ENCODE peak calls at places on chromosome 7, in ten cellular contexts. K is heart left ventricle, P is transverse colon, T is Peyer's patch, Y is neural progenitor cell, W is psoas muscle, Z is A549, V is HepG2, A is right lobe of liver, H is heart right ventricle. L is an unnamed sample. For H3K9me3 and H3K4me1, the result is how much of the 10 kb centered on the place peaks cover.

GRCh38 chr7:45980181-45980905 is 59.3 kb upstream of the IGFBP3 start:
- DNase-seq in Y (no peak), V (no peak), W (no peak), H (no peak), P (no peak), Z (no peak), A (no peak), K (no peak), T (no peak), L (no peak)

GRCh38 chr7:73966941-73967831 is 60.8 kb upstream of the ELN start:
- DNase-seq in H (no peak), Y (peak), V (no peak), T (no peak), A (peak), W (peak), Z (no peak), P (no peak), K (no peak), L (no peak)

GRCh38 chr7:7434379-7434778 is 101.3 kb downstream of the COL28A1 start:
- DNase-seq in P (no peak), V (no peak), W (no peak), Z (no peak), T (no peak), A (no peak), H (no peak), K (no peak), Y (no peak), L (no peak)

GRCh38 chr7:148095066-148095465 is 495.5 kb upstream of the C7orf33 start:
- DNase-seq in Z (no peak), V (no peak), Y (no peak), K (no peak), P (no peak), T (no peak), W (no peak), H (no peak), A (no peak), L (no peak)

GRCh38 chr7:94062372-94062771 is 58.2 kb upstream of the BET1 start:
- DNase-seq in V (no peak), W (no peak), K (no peak), Y (no peak), Z (no peak), T (no peak), P (no peak), H (no peak), A (no peak), L (no peak)

GRCh38 chr7:147509052-147509480 is 1081.5 kb upstream of the C7orf33 start:
- DNase-seq in A (no peak), Y (no peak), H (no peak), K (no peak), T (no peak), Z (peak), P (no peak), W (no peak), V (no peak), L (no peak)

GRCh38 chr7:14233026-14233897 is 243.8 kb upstream of the ETV1 start:
- DNase-seq in Y (no peak), H (no peak), T (no peak), V (no peak), A (no peak), W (no peak), P (no peak), Z (no peak), K (no peak), L (no peak)

GRCh38 chr7:13542451-13542850 is 447.0 kb downstream of the ETV1 start:
- DNase-seq in K (no peak), P (no peak), A (no peak), W (no peak), T (no peak), Y (no peak), V (no peak), Z (no peak), H (no peak), L (no peak)

GRCh38 chr7:83468251-83468739 is 180.6 kb downstream of the SEMA3E start:
- DNase-seq in H (peak), P (peak), V (peak), Y (peak), Z (peak), A (peak), K (peak), W (peak), T (peak), L (peak)

GRCh38 chr7:109206196-109206595 is 636.5 kb downstream of the DNAJB9 start:
- DNase-seq in A (no peak), V (no peak), T (no peak), P (no peak), Y (no peak), W (no peak), Z (no peak), H (no peak), K (no peak), L (no peak)

GRCh38 chr7:38169862-38170261 is 8.2 kb upstream of the STARD3NL start:
- DNase-seq in K (no peak), H (no peak), V (no peak), Y (no peak), A (no peak), T (peak), W (no peak), P (no peak), Z (peak), L (no peak)

GRCh38 chr7:137304624-137305235 is 38.8 kb downstream of the PTN start:
- DNase-seq in A (no peak), H (no peak), Y (peak), Z (no peak), K (no peak), V (no peak), T (no peak), W (no peak), P (no peak), L (no peak)

GRCh38 chr7:877312-878232 is 1.2 kb downstream of the GET4 start:
- DNase-seq in Z (no peak), H (peak), V (peak), T (peak), W (peak), K (no peak), P (peak), A (no peak), Y (peak), L (peak)

GRCh38 chr7:876972-877311 is 588 bp downstream of the GET4 start:
- DNase-seq in V (no peak), P (no peak), Z (peak), T (no peak), A (no peak), H (peak), W (peak), Y (no peak), K (no peak), L (no peak)

GRCh38 chr7:875051-875450 is 1.3 kb upstream of the GET4 start:
- DNase-seq in V (no peak), P (no peak), T (no peak), A (no peak), Y (peak), K (no peak), W (no peak), H (no peak), Z (no peak), L (no peak)

GRCh38 chr7:875476-876076 is 778 bp upstream of the GET4 start:
- DNase-seq in T (no peak), A (no peak), H (peak), Y (no peak), V (no peak), K (no peak), W (peak), P (peak), Z (no peak), L (peak)

GRCh38 chr7:876077-876971 is at the start of gene GET4:
- DNase-seq in V (peak), Y (peak), A (peak), P (peak), H (peak), Z (peak), T (peak), W (peak), K (peak), L (peak)
- TF ChIP-seq CTCF in V (no peak), Y (no peak), A (peak), P (peak), H (peak), Z (peak), T (peak), W (peak), K (peak), L (peak)

GRCh38 chr7:150359918-150360681 is 8.5 kb upstream of the REPIN1 start:
- DNase-seq in K (no peak), H (no peak), A (no peak), V (no peak), T (no peak), Z (no peak), P (no peak), Y (no peak), W (no peak), L (no peak)
- H3K9me3 ChIP-seq in K (under half), H (under half), A (under half), V (under half), T (under half), Z (under half), P (under half), Y (under half), W (under half), L (under half)

GRCh38 chr7:106871793-106872571 is 6.9 kb downstream of the PIK3CG start:
- DNase-seq in A (no peak), H (no peak), P (no peak), K (no peak), V (no peak), W (no peak), Y (no peak), T (no peak), Z (no peak), L (no peak)
- H3K4me1 ChIP-seq in A (under half), H (under half), P (under half), K (under half), V (under half), W (under half), Y (under half), T (under half), Z (under half), L (half or more)

GRCh38 chr7:141265668-141266067 is 191.8 kb downstream of the TMEM178B start:
- DNase-seq in Y (no peak), K (no peak), W (no peak), P (no peak), T (no peak), H (no peak), Z (no peak), V (no peak), A (no peak), L (no peak)

GRCh38 chr7:141263983-141264382 is 190.1 kb downstream of the TMEM178B start:
- DNase-seq in A (no peak), Y (no peak), H (no peak), V (no peak), P (no peak), Z (no peak), K (no peak), W (no peak), T (no peak), L (no peak)

GRCh38 chr7:141264511-141264910 is 190.6 kb downstream of the TMEM178B start:
- DNase-seq in Z (no peak), T (no peak), V (no peak), H (no peak), A (no peak), P (no peak), W (no peak), Y (no peak), K (no peak), L (no peak)

GRCh38 chr7:141263508-141263907 is 189.6 kb downstream of the TMEM178B start:
- DNase-seq in V (no peak), H (no peak), A (no peak), W (no peak), P (no peak), Z (no peak), Y (no peak), T (no peak), K (no peak), L (no peak)

GRCh38 chr7:141262101-141262819 is 188.4 kb downstream of the TMEM178B start:
- DNase-seq in T (no peak), Z (no peak), Y (peak), H (no peak), K (no peak), A (no peak), P (no peak), V (no peak), W (no peak), L (no peak)
- TF ChIP-seq CTCF in T (no peak), Z (no peak), Y (peak), H (no peak), K (peak), A (no peak), P (no peak), V (no peak), W (no peak), L (no peak)

DNA sequence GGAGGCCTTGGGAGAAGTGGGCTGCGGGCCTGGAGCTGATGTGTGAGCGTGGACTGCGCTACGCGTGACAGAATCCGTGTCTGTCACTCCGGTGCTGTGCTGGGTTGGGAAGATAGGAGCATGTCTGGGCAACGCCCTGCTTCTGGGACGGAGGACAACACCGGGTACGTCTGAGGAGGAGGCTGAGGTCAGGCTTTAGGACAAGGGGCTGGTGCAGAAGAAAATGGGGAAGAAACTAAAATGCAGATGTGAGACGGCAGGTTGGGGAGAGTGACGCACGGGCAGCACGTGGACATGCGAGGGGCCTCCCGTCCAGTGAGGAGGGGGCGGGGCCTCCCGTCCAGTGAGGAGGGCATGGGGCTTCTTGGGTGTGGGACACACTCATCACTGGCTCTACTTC is 207.4 kb downstream of the DNAJB6 start:
- DNase-seq in W (peak), T (no peak), Z (no peak), Y (no peak), V (no peak), P (no peak), A (no peak), K (no peak), H (no peak), L (peak)
- H3K9me3 ChIP-seq in W (under half), T (under half), Z (under half), Y (under half), V (under half), P (under half), A (under half), K (under half), H (under half), L (under half)

GRCh38 chr7:105017263-105018051 is 3.5 kb downstream of the KMT2E start:
- DNase-seq in Z (no peak), W (no peak), P (no peak), V (no peak), Y (no peak), H (no peak), T (no peak), A (no peak), K (no peak), L (no peak)
- H3K4me1 ChIP-seq in Z (half or more), W (half or more), P (under half), V (under half), Y (under half), H (half or more), T (half or more), A (under half), K (half or more), L (half or more)

DNA sequence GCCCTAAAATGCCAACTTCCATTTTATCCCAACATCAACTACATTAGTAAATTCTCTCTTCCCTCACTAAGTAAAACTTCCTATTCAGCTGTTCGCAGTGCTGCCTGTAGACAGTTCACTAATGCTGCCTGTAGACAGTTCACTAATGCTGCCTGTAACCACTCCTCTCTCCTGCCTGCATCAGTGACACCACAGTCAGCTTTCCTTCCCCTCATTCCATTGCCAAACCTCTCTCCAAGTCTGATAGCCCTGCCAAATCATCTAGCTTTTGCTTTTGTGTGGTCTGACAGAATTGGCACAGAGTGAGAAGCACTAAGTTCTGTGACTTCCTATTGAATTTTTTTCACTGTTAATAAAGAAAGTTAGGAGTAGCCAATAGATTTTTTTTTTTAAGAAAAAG is 43.0 kb upstream of the MACC1 start:
- DNase-seq in V (no peak), P (no peak), H (peak), Z (no peak), K (no peak), W (no peak), Y (no peak), T (no peak), A (no peak), L (no peak)
- TF ChIP-seq CTCF in V (no peak), P (no peak), H (no peak), Z (no peak), K (no peak), W (no peak), Y (no peak), T (no peak), A (no peak), L (no peak)

GRCh38 chr7:158252081-158252836 is 335.4 kb downstream of the PTPRN2 start:
- DNase-seq in P (no peak), Z (no peak), A (no peak), K (peak), Y (peak), W (peak), H (no peak), T (no peak), V (no peak), L (no peak)
- H3K9me3 ChIP-seq in P (under half), Z (under half), A (under half), K (under half), Y (under half), W (under half), H (under half), T (under half), V (under half), L (under half)

GRCh38 chr7:132187391-132187790 is 388.9 kb downstream of the PLXNA4 start:
- DNase-seq in H (no peak), W (no peak), Y (no peak), V (no peak), A (no peak), P (no peak), K (no peak), T (no peak), Z (no peak), L (no peak)
- H3K4me1 ChIP-seq in H (under half), W (under half), Y (under half), V (under half), A (under half), P (under half), K (under half), T (under half), Z (under half), L (under half)

GRCh38 chr7:4739528-4739992 is 35.9 kb upstream of the AP5Z1 start:
- DNase-seq in Y (peak), K (no peak), H (peak), T (no peak), A (no peak), W (peak), V (peak), P (no peak), Z (peak), L (no peak)
- TF ChIP-seq CTCF in Y (no peak), K (peak), H (peak), T (peak), A (peak), W (peak), V (peak), P (peak), Z (no peak), L (no peak)